ENCODE peak calls at places on chromosomes 12 and 14, in eight cellular contexts. I, Q, W, G, R, X, Y and O are unnamed samples.

GRCh38 chr12:22361785-22362184 is 27.3 kb upstream of the ST8SIA1 start:
- DNase-seq in I (no peak), G (no peak), W (no peak), Y (no peak), X (no peak), Q (no peak), R (no peak), O (no peak)

GRCh38 chr12:56751712-56752598 is at the start of gene PRIM1:
- DNase-seq in Y (peak), W (peak), X (peak), R (peak), I (peak), G (peak), Q (peak), O (peak)

GRCh38 chr12:88650715-88651114 is 70.4 kb upstream of the KITLG start:
- DNase-seq in Y (no peak), I (no peak), G (no peak), W (no peak), Q (peak), R (no peak), X (no peak), O (no peak)

GRCh38 chr12:1845010-1845409 is 24.6 kb downstream of the LRTM2 start:
- DNase-seq in Q (no peak), G (no peak), Y (no peak), X (no peak), I (no peak), W (no peak), R (no peak), O (peak)

GRCh38 chr12:5872745-5873144 is 72.3 kb downstream of the ANO2 start:
- DNase-seq in Q (no peak), I (peak), Y (no peak), G (no peak), W (no peak), R (no peak), X (no peak), O (no peak)

GRCh38 chr12:44696542-44696941 is 179.6 kb downstream of the NELL2 start:
- DNase-seq in R (no peak), G (no peak), X (no peak), W (no peak), I (no peak), Y (no peak), Q (no peak), O (no peak)

GRCh38 chr12:85016423-85016822 is 19.7 kb downstream of the TSPAN19 start:
- DNase-seq in G (no peak), W (no peak), Y (no peak), X (no peak), Q (peak), R (peak), I (no peak), O (no peak)

GRCh38 chr14:30291216-30291615 is 267.7 kb upstream of the G2E3 start:
- DNase-seq in G (no peak), Y (no peak), R (no peak), W (no peak), Q (peak), X (no peak), I (no peak), O (no peak)

GRCh38 chr12:52903285-52903854 is 1.5 kb downstream of the KRT8 start:
- DNase-seq in X (peak), W (peak), G (peak), R (no peak), Q (no peak), Y (peak), I (peak), O (peak)

GRCh38 chr12:20438307-20438779 is 70.0 kb downstream of the PDE3A start:
- DNase-seq in G (no peak), X (no peak), W (no peak), Q (peak), Y (no peak), I (no peak), R (peak), O (no peak)

GRCh38 chr14:104993808-104994591 is 8.4 kb downstream of the CLBA1 start:
- DNase-seq in Q (no peak), G (no peak), X (no peak), I (no peak), W (no peak), Y (no peak), R (no peak), O (no peak)

GRCh38 chr14:36655963-36656768 is 5.5 kb upstream of the PAX9 start:
- DNase-seq in X (no peak), W (no peak), R (no peak), I (peak), Q (peak), Y (no peak), G (no peak), O (no peak)

GRCh38 chr14:52063107-52063506 is 5.8 kb downstream of the NID2 start:
- DNase-seq in W (no peak), Q (no peak), G (peak), I (peak), X (no peak), R (no peak), Y (no peak), O (no peak)

GRCh38 chr14:44979740-44980346 is 17.9 kb downstream of the TOGARAM1 start:
- DNase-seq in Q (no peak), G (no peak), I (no peak), R (no peak), Y (no peak), X (no peak), W (no peak), O (no peak)

GRCh38 chr12:46562625-46563228 is 190.2 kb upstream of the SLC38A2 start:
- DNase-seq in I (no peak), R (no peak), G (no peak), X (no peak), W (no peak), Y (no peak), Q (peak), O (no peak)

GRCh38 chr14:95510804-95511203 is 5.6 kb downstream of the SYNE3 start:
- DNase-seq in X (no peak), R (no peak), I (no peak), W (no peak), Y (no peak), Q (no peak), G (no peak), O (no peak)

GRCh38 chr14:105999361-106000028 is 473.1 kb downstream of the TMEM121 start:
- DNase-seq in Y (no peak), I (no peak), X (peak), G (no peak), W (peak), R (no peak), Q (no peak), O (peak)

GRCh38 chr14:90275820-90276219 is 19.5 kb downstream of the PSMC1 start:
- DNase-seq in X (no peak), R (no peak), I (no peak), W (no peak), Q (no peak), Y (no peak), G (no peak), O (no peak)

GRCh38 chr12:49917788-49918173 is 14.1 kb upstream of the FAIM2 start:
- DNase-seq in R (no peak), Q (no peak), I (no peak), X (no peak), W (no peak), G (no peak), Y (no peak), O (peak)